ENCODE peak calls at places on chromosomes 1 and 21, in seven cellular contexts. One of them, this sample, is unnamed.

GRCh38 chr1:230948301-230948700 is 30.4 kb downstream of the TTC13 start:
- DNase-seq in GM12878: no peak
- DNase-seq in H1: no peak
- DNase-seq in heart left ventricle: no peak
- DNase-seq in adrenal gland: no peak
- DNase-seq in IMR-90: no peak
- DNase-seq in body of pancreas: no peak
- DNase-seq in this sample: no peak

GRCh38 chr1:89989791-89990190 is 5.1 kb upstream of the ZNF326 start:
- DNase-seq in GM12878: no peak
- DNase-seq in H1: no peak
- DNase-seq in heart left ventricle: no peak
- DNase-seq in adrenal gland: no peak
- DNase-seq in IMR-90: no peak
- DNase-seq in body of pancreas: no peak
- DNase-seq in this sample: no peak

GRCh38 chr1:17201201-17202021 is 3.5 kb upstream of the PADI1 start:
- DNase-seq in GM12878: no peak
- DNase-seq in H1: no peak
- DNase-seq in heart left ventricle: no peak
- DNase-seq in adrenal gland: no peak
- DNase-seq in IMR-90: no peak
- DNase-seq in body of pancreas: no peak
- DNase-seq in this sample: no peak

GRCh38 chr21:42081138-42081537 is 10.0 kb downstream of the UMODL1 start:
- DNase-seq in GM12878: no peak
- DNase-seq in H1: no peak
- DNase-seq in heart left ventricle: peak
- DNase-seq in adrenal gland: no peak
- DNase-seq in IMR-90: no peak
- DNase-seq in body of pancreas: no peak
- DNase-seq in this sample: no peak

GRCh38 chr1:40182956-40183710 is 21.9 kb downstream of the RLF start:
- DNase-seq in GM12878: no peak
- DNase-seq in H1: no peak
- DNase-seq in heart left ventricle: no peak
- DNase-seq in adrenal gland: no peak
- DNase-seq in IMR-90: peak
- DNase-seq in body of pancreas: no peak
- DNase-seq in this sample: peak

GRCh38 chr1:55331355-55331754 is 116.2 kb upstream of the USP24 start:
- DNase-seq in GM12878: no peak
- DNase-seq in H1: no peak
- DNase-seq in heart left ventricle: no peak
- DNase-seq in adrenal gland: no peak
- DNase-seq in IMR-90: no peak
- DNase-seq in body of pancreas: no peak
- DNase-seq in this sample: no peak

GRCh38 chr1:235563513-235563912 is 59.3 kb upstream of the B3GALNT2 start:
- DNase-seq in GM12878: no peak
- DNase-seq in H1: no peak
- DNase-seq in heart left ventricle: no peak
- DNase-seq in adrenal gland: no peak
- DNase-seq in IMR-90: no peak
- DNase-seq in body of pancreas: no peak
- DNase-seq in this sample: no peak

GRCh38 chr1:46087891-46088290 is 44.5 kb downstream of the PIK3R3 start:
- DNase-seq in GM12878: no peak
- DNase-seq in H1: no peak
- DNase-seq in heart left ventricle: no peak
- DNase-seq in adrenal gland: no peak
- DNase-seq in IMR-90: peak
- DNase-seq in body of pancreas: no peak
- DNase-seq in this sample: no peak

GRCh38 chr1:229619614-229620013 is 6.3 kb downstream of the TAF5L start:
- DNase-seq in GM12878: no peak
- DNase-seq in H1: no peak
- DNase-seq in heart left ventricle: no peak
- DNase-seq in adrenal gland: no peak
- DNase-seq in IMR-90: no peak
- DNase-seq in body of pancreas: no peak
- DNase-seq in this sample: no peak

GRCh38 chr1:209840611-209841010 is 12.8 kb downstream of the UTP25 start:
- DNase-seq in GM12878: no peak
- DNase-seq in H1: no peak
- DNase-seq in heart left ventricle: no peak
- DNase-seq in adrenal gland: no peak
- DNase-seq in IMR-90: no peak
- DNase-seq in body of pancreas: no peak
- DNase-seq in this sample: no peak

GRCh38 chr21:41396452-41397107 is 29.5 kb upstream of the MX1 start:
- DNase-seq in GM12878: no peak
- DNase-seq in H1: no peak
- DNase-seq in heart left ventricle: no peak
- DNase-seq in adrenal gland: peak
- DNase-seq in IMR-90: no peak
- DNase-seq in body of pancreas: no peak
- DNase-seq in this sample: no peak

GRCh38 chr1:160834945-160835565 is 27.6 kb downstream of the CD244 start:
- DNase-seq in GM12878: no peak
- DNase-seq in H1: no peak
- DNase-seq in heart left ventricle: no peak
- DNase-seq in adrenal gland: no peak
- DNase-seq in IMR-90: peak
- DNase-seq in body of pancreas: peak
- DNase-seq in this sample: peak

GRCh38 chr1:3471356-3472087 is 17.1 kb downstream of the ARHGEF16 start:
- DNase-seq in GM12878: no peak
- DNase-seq in H1: peak
- DNase-seq in heart left ventricle: peak
- DNase-seq in adrenal gland: peak
- DNase-seq in IMR-90: peak
- DNase-seq in body of pancreas: no peak
- DNase-seq in this sample: peak

GRCh38 chr1:206579747-206580437 is 32.4 kb downstream of the EIF2D start:
- DNase-seq in GM12878: peak
- DNase-seq in H1: no peak
- DNase-seq in heart left ventricle: peak
- DNase-seq in adrenal gland: peak
- DNase-seq in IMR-90: peak
- DNase-seq in body of pancreas: no peak
- DNase-seq in this sample: peak

GRCh38 chr1:88488277-88488676 is 195.8 kb upstream of the PKN2 start:
- DNase-seq in GM12878: no peak
- DNase-seq in H1: no peak
- DNase-seq in heart left ventricle: no peak
- DNase-seq in adrenal gland: no peak
- DNase-seq in IMR-90: peak
- DNase-seq in body of pancreas: no peak
- DNase-seq in this sample: no peak

GRCh38 chr1:226419284-226419683 is 11.4 kb upstream of the PARP1 start:
- DNase-seq in GM12878: no peak
- DNase-seq in H1: peak
- DNase-seq in heart left ventricle: no peak
- DNase-seq in adrenal gland: no peak
- DNase-seq in IMR-90: no peak
- DNase-seq in body of pancreas: no peak
- DNase-seq in this sample: no peak

GRCh38 chr1:32716312-32717126 is 13.9 kb upstream of the SYNC start:
- DNase-seq in GM12878: no peak
- DNase-seq in H1: peak
- DNase-seq in heart left ventricle: no peak
- DNase-seq in adrenal gland: peak
- DNase-seq in IMR-90: no peak
- DNase-seq in body of pancreas: peak
- DNase-seq in this sample: peak
- TF ChIP-seq POLR2A in GM12878: no peak
- TF ChIP-seq POLR2A in H1: no peak
- TF ChIP-seq POLR2A in heart left ventricle: peak
- TF ChIP-seq POLR2A in adrenal gland: peak
- TF ChIP-seq POLR2A in IMR-90: no peak
- TF ChIP-seq POLR2A in body of pancreas: peak
- TF ChIP-seq POLR2A in this sample: no peak

DNA sequence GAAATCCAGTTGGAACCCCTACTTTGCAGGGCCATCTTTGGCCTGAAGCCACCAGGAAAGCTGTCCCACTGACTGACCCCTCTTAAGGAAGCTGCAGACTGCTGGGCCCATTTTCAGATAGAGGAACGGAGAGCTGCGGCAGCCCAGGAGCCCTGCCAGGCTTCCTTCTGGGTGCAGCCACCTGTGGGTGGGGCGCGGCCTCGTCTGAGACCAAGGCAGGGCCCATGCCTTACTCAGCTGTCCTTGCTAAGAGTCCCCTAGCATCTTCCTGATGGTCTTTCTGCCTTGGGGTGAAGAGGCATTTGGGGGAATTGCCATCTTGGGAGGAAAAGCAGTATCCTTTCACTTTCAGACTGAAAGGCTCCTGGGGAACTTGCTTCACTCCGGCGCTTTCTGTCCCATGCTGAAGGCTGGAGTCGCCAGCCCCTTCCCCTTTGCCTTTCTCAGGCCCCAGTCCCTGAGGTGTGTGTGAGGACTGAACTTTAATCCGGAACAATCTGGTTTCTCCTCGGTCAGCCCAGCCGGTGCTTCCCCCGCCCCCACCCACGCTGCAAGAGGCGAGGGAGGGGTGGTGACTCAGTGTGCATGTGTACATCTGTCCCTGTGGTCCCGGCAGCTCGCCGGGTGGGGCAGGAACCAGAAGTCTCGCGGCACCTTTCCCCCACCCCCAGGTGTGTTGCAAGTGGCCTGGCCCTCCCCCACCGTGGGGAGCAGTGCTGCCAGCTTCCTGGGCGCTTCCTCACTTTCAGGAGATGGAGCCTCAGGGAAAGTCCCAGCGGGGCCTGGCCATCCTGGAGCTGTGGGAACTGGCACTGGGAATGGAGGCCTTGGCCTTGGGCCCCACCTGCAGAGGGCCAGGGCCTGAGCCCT is 5.1 kb downstream of the ZC3H12A start:
- DNase-seq in GM12878: peak
- DNase-seq in H1: no peak
- DNase-seq in heart left ventricle: peak
- DNase-seq in adrenal gland: peak
- DNase-seq in IMR-90: peak
- DNase-seq in body of pancreas: peak
- DNase-seq in this sample: peak
- TF ChIP-seq POLR2A in GM12878: peak
- TF ChIP-seq POLR2A in H1: no peak
- TF ChIP-seq POLR2A in heart left ventricle: peak
- TF ChIP-seq POLR2A in adrenal gland: peak
- TF ChIP-seq POLR2A in IMR-90: peak
- TF ChIP-seq POLR2A in body of pancreas: peak
- TF ChIP-seq POLR2A in this sample: peak

DNA sequence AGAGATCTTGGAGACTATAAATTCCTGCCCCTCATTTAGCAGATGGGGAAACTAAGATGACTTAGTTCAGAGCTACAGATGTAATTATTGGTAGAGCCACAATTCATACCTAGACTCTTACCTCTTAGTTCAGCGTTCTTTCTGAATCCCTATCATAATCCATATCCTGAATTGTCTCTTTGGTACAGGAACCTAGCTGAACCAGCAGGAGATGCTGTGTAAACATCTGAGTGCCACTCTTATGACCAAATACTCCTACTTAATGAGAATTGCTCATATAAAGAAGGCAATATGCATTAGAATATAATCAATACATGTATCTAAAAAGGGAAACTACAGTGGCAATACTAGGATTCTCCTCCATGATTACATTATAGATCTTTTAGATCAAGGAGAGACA is 459.0 kb downstream of the SIPA1L2 start:
- DNase-seq in GM12878: no peak
- DNase-seq in H1: no peak
- DNase-seq in heart left ventricle: no peak
- DNase-seq in adrenal gland: no peak
- DNase-seq in IMR-90: no peak
- DNase-seq in body of pancreas: no peak
- DNase-seq in this sample: no peak
- TF ChIP-seq POLR2A in GM12878: no peak
- TF ChIP-seq POLR2A in H1: no peak
- TF ChIP-seq POLR2A in heart left ventricle: no peak
- TF ChIP-seq POLR2A in adrenal gland: no peak
- TF ChIP-seq POLR2A in IMR-90: no peak
- TF ChIP-seq POLR2A in body of pancreas: no peak
- TF ChIP-seq POLR2A in this sample: no peak

GRCh38 chr21:36430841-36431240 is 45.6 kb downstream of the CHAF1B start:
- DNase-seq in GM12878: no peak
- DNase-seq in H1: no peak
- DNase-seq in heart left ventricle: no peak
- DNase-seq in adrenal gland: no peak
- DNase-seq in IMR-90: no peak
- DNase-seq in body of pancreas: no peak
- DNase-seq in this sample: no peak

GRCh38 chr21:36431252-36431651 is 46.1 kb downstream of the CHAF1B start:
- DNase-seq in GM12878: no peak
- DNase-seq in H1: no peak
- DNase-seq in heart left ventricle: no peak
- DNase-seq in adrenal gland: no peak
- DNase-seq in IMR-90: no peak
- DNase-seq in body of pancreas: no peak
- DNase-seq in this sample: no peak

GRCh38 chr21:36428789-36429671 is 43.8 kb downstream of the CHAF1B start:
- DNase-seq in GM12878: no peak
- DNase-seq in H1: no peak
- DNase-seq in heart left ventricle: no peak
- DNase-seq in adrenal gland: no peak
- DNase-seq in IMR-90: no peak
- DNase-seq in body of pancreas: no peak
- DNase-seq in this sample: no peak

GRCh38 chr21:36427502-36427901 is 42.3 kb downstream of the CHAF1B start:
- DNase-seq in GM12878: no peak
- DNase-seq in H1: no peak
- DNase-seq in heart left ventricle: no peak
- DNase-seq in adrenal gland: no peak
- DNase-seq in IMR-90: no peak
- DNase-seq in body of pancreas: no peak
- DNase-seq in this sample: no peak

DNA sequence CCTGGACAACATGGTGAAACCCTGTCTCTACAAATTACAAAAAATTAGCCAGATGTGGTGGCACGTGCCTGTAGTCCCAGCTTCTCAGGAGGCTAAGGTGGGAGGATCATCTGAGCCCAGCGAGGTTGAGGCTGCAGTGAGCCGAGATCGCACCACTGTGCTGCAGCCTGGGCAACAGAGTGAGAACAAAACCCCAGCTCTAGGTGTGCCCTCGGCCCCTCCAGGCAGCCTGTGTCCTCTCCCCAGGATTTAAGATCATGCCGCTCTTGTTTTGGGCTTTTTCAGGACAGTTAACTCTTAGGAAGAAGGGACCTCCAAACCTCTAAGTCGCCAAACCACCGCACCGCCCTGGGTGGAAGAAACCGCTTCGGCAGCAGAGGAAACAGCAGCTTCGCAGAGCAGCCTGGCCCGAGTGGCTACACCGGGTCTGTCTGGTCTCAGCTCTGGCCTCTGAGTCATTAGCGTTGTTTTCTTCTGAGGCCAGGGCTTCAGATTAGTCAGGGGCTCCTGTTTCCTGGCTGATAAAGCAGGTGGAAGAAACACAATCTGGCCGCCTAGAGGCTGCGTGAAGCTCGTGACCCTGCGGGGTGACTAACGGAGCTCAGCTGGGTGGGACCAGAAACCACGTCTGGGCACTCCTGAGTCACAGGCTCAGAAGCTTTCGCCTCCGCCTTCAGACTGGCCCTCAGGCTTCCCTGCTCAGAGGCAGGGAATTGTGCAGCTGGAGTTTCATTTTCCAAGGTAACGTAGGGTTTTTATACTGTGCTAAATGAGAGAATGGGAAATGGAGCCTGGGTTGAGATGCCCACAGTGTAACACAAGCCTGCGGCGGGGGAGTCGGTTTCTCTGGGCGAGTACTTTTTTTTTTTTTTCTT is 44.7 kb downstream of the CHAF1B start:
- DNase-seq in GM12878: peak
- DNase-seq in H1: no peak
- DNase-seq in heart left ventricle: peak
- DNase-seq in adrenal gland: peak
- DNase-seq in IMR-90: peak
- DNase-seq in body of pancreas: peak
- DNase-seq in this sample: peak
- TF ChIP-seq POLR2A in GM12878: peak
- TF ChIP-seq POLR2A in H1: no peak
- TF ChIP-seq POLR2A in heart left ventricle: peak
- TF ChIP-seq POLR2A in adrenal gland: peak
- TF ChIP-seq POLR2A in IMR-90: peak
- TF ChIP-seq POLR2A in body of pancreas: peak
- TF ChIP-seq POLR2A in this sample: no peak